ENCODE peak calls at places on chromosomes 1 and 21, in ten cellular contexts. H is A549, J is transverse colon, T is ovary, I is adrenal gland, P is body of pancreas, O is IMR-90, Q is stomach, U is uterus, Y is H1. A is an unnamed sample.

GRCh38 chr1:234613128-234613875 is 3.3 kb upstream of the IRF2BP2 start:
- DNase-seq in Y (no peak), O (peak), Q (no peak), I (no peak), P (no peak), T (no peak), J (peak), U (no peak), H (peak), A (no peak)

GRCh38 chr1:28247603-28248272 is 11.6 kb upstream of the SESN2 start:
- DNase-seq in I (no peak), T (no peak), U (no peak), Q (no peak), Y (no peak), P (no peak), J (peak), H (no peak), O (no peak), A (no peak)

GRCh38 chr1:156004843-156005593 is 15.7 kb downstream of the SSR2 start:
- DNase-seq in P (no peak), J (peak), Q (peak), H (no peak), O (no peak), T (no peak), U (no peak), Y (no peak), I (no peak), A (peak)

GRCh38 chr1:41365772-41366427 is 4.7 kb downstream of the FOXO6 start:
- DNase-seq in J (no peak), U (no peak), H (no peak), O (no peak), P (peak), I (no peak), T (no peak), Y (no peak), Q (peak), A (no peak)

GRCh38 chr1:8015036-8015808 is 10.9 kb downstream of the ERRFI1 start:
- DNase-seq in T (no peak), J (peak), U (peak), Y (no peak), H (peak), Q (no peak), I (no peak), O (peak), P (no peak), A (no peak)

GRCh38 chr1:186102559-186103148 is 272.4 kb downstream of the TPR start:
- DNase-seq in I (peak), P (no peak), H (no peak), O (peak), J (no peak), U (no peak), Q (no peak), T (no peak), Y (no peak), A (no peak)

GRCh38 chr1:229699613-229700242 is 73.7 kb downstream of the URB2 start:
- DNase-seq in P (no peak), T (no peak), H (no peak), Y (no peak), O (no peak), J (no peak), I (no peak), U (no peak), Q (no peak), A (no peak)

GRCh38 chr1:234996245-234996757 is 132.3 kb downstream of the TOMM20 start:
- DNase-seq in Y (no peak), T (no peak), J (no peak), O (no peak), H (no peak), I (peak), P (no peak), Q (no peak), U (no peak), A (no peak)

GRCh38 chr1:34781071-34781843 is at the start of gene GJB3:
- DNase-seq in I (no peak), Q (no peak), T (no peak), H (no peak), Y (no peak), O (no peak), U (no peak), J (peak), P (no peak), A (no peak)

GRCh38 chr1:12230549-12231275 is 882 bp downstream of the VPS13D start:
- DNase-seq in Q (peak), I (peak), H (no peak), P (peak), Y (no peak), U (no peak), J (peak), T (peak), O (no peak), A (peak)

GRCh38 chr1:200665851-200666250 is 3.9 kb downstream of the DDX59 start:
- DNase-seq in P (no peak), U (no peak), O (no peak), Q (no peak), T (no peak), H (no peak), Y (no peak), I (no peak), J (no peak), A (no peak)

GRCh38 chr1:60573726-60574409 is 500.3 kb upstream of the C1orf87 start:
- DNase-seq in J (no peak), T (no peak), Q (no peak), O (no peak), I (no peak), U (no peak), P (no peak), Y (no peak), H (peak), A (peak)

GRCh38 chr1:171581766-171582165 is 40.3 kb upstream of the MYOCOS start:
- DNase-seq in T (no peak), Y (no peak), P (no peak), O (no peak), Q (no peak), J (no peak), H (no peak), U (no peak), I (no peak), A (no peak)

GRCh38 chr1:161298116-161298515 is 11.7 kb downstream of the MPZ start:
- DNase-seq in T (no peak), H (no peak), O (no peak), I (no peak), Q (no peak), J (no peak), Y (no peak), U (no peak), P (no peak), A (no peak)

GRCh38 chr1:70278710-70279109 is 57.5 kb downstream of the SRSF11 start:
- DNase-seq in P (no peak), H (no peak), U (no peak), T (no peak), Q (no peak), Y (no peak), J (no peak), O (no peak), I (no peak), A (no peak)

GRCh38 chr1:30645807-30646206 is 77.6 kb downstream of the MATN1 start:
- DNase-seq in O (peak), Q (no peak), H (no peak), P (no peak), J (no peak), U (no peak), Y (no peak), T (no peak), I (no peak), A (no peak)

GRCh38 chr1:227440167-227440566 is 121.9 kb upstream of the CDC42BPA start:
- DNase-seq in O (no peak), T (no peak), U (no peak), H (no peak), P (no peak), Y (no peak), I (no peak), J (no peak), Q (no peak), A (no peak)

GRCh38 chr1:26320896-26321295 is 3.1 kb downstream of the CD52 start:
- DNase-seq in Q (no peak), I (no peak), O (no peak), T (no peak), U (no peak), J (no peak), H (no peak), P (no peak), Y (no peak), A (no peak)

GRCh38 chr1:26315874-26316850 is 1.6 kb upstream of the CD52 start:
- DNase-seq in H (no peak), T (no peak), U (no peak), I (no peak), O (no peak), Q (no peak), J (no peak), Y (no peak), P (no peak), A (no peak)

GRCh38 chr1:26317143-26317542 is 615 bp upstream of the CD52 start:
- DNase-seq in Q (no peak), I (no peak), P (no peak), J (no peak), H (no peak), Y (no peak), U (no peak), O (no peak), T (no peak), A (no peak)

GRCh38 chr1:26318338-26319064 is 743 bp downstream of the CD52 start:
- DNase-seq in U (no peak), H (no peak), J (peak), O (no peak), Y (no peak), Q (no peak), P (no peak), T (no peak), I (peak), A (peak)

DNA sequence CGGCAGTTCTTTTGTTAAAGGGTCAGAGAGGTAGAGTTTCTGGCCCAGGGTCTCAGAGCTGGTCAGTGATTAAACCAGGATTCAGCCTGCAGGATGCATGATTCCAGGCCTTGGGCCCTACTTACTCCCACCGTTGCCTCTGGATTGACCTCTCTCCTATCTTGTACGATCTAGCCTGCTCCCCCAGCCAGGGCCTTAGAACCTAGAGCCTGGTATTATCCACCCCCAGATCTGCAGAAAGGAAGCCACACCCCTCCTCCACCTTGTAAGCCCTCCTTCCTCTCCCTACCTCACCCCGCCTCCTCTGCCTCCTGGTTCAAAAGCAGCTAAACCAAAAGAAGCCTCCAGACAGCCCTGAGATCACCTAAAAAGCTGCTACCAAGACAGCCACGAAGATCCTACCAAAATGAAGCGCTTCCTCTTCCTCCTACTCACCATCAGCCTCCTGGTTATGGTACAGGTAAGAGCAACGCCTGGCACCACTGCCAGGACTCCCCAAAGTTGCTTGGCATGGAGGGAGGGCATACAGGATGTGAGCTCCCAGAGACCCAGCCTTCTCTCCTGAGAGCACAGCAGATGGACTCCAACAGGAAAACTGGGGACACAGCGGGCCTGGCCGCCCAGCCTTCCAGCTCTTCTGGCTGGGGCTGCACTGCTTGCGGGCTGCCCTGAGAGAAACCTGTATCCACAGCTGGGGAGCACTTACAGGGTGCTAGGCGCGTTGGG is at the start of gene CD52:
- DNase-seq in Q (peak), H (no peak), T (no peak), I (no peak), Y (no peak), J (peak), U (no peak), O (no peak), P (no peak), A (no peak)
- TF ChIP-seq POLR2A in Q (no peak), H (no peak), T (no peak), I (no peak), Y (no peak), J (peak), U (no peak), O (no peak), P (no peak), A (no peak)

DNA sequence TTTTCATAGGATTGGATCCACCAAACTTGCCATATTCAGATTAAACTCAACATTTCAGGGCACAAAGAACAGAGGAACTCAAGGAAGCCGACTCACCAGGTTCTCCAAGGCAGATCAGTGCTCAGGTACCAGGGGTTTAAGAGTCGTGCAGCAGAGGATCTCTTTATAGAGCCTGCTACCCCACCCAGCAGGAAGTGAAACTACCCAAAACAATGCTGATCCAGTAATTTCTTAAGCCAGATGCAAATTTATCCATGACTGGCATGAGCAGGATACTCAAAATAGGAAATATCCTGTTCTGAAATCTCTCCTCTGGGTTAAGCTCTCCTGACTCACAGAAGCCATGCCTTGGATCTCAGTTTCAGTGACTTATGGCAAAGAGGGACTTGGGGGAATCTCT is at the start of gene SPRR2A:
- DNase-seq in J (no peak), T (no peak), Y (no peak), Q (no peak), I (no peak), U (no peak), H (no peak), P (no peak), O (no peak), A (no peak)
- H3K4me3 ChIP-seq in J (no peak), T (no peak), Y (no peak), Q (no peak), I (no peak), U (no peak), H (no peak), P (no peak), O (no peak), A (no peak)

GRCh38 chr1:40096977-40097782 is at the start of gene PPT1:
- DNase-seq in Y (peak), I (peak), H (peak), J (peak), T (peak), U (peak), O (peak), Q (peak), P (peak), A (peak)
- TF ChIP-seq POLR2A in Y (peak), I (peak), H (peak), J (peak), T (no peak), U (peak), O (peak), Q (no peak), P (peak), A (no peak)

GRCh38 chr21:36478941-36479340 is 981 bp downstream of the CLDN14 start:
- DNase-seq in P (no peak), Y (no peak), H (peak), I (no peak), U (no peak), O (no peak), J (no peak), T (no peak), Q (no peak), A (no peak)
- H3K4me3 ChIP-seq in P (no peak), Y (no peak), H (no peak), I (no peak), U (no peak), O (no peak), J (no peak), T (no peak), Q (no peak), A (no peak)

GRCh38 chr1:116242741-116243140 is 130.3 kb upstream of the ATP1A1 start:
- DNase-seq in H (no peak), Y (no peak), J (peak), Q (peak), T (no peak), I (no peak), P (peak), O (no peak), U (no peak), A (no peak)

GRCh38 chr1:116243673-116244101 is 129.4 kb upstream of the ATP1A1 start:
- DNase-seq in P (no peak), J (no peak), T (no peak), Y (no peak), Q (peak), I (no peak), U (no peak), O (no peak), H (no peak), A (peak)

DNA sequence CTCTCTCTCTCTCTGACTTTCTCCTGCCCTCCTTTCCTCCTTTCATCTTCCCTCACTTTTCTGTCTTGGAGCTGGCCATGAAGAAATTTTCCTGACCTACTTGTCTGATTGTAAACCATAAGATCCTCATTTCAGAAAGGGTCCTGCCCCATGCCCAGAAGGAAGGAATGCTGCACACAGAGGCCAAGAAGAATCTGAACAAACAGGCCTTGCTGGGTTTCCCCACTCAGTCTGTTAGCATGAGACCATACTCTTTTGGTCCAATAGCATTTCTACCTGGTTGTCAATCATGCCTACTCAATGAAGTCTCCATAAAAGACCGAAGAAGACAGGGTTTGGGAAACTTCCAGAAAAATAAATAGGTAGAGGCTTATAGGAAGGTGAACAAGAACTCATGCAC is 128.7 kb downstream of the MAB21L3 start:
- DNase-seq in Q (no peak), H (no peak), P (no peak), T (no peak), U (no peak), J (no peak), O (no peak), I (no peak), Y (no peak), A (no peak)
- TF ChIP-seq POLR2A in Q (no peak), H (no peak), P (no peak), T (no peak), U (no peak), J (no peak), O (no peak), I (no peak), Y (no peak), A (no peak)

GRCh38 chr1:21652101-21652936 is 16.8 kb downstream of the RAP1GAP start:
- DNase-seq in J (no peak), T (no peak), Q (no peak), U (no peak), O (no peak), Y (no peak), I (no peak), H (no peak), P (peak), A (no peak)
- H3K4me3 ChIP-seq in J (no peak), T (peak), Q (peak), U (peak), O (no peak), Y (peak), I (no peak), H (peak), P (no peak), A (peak)

DNA sequence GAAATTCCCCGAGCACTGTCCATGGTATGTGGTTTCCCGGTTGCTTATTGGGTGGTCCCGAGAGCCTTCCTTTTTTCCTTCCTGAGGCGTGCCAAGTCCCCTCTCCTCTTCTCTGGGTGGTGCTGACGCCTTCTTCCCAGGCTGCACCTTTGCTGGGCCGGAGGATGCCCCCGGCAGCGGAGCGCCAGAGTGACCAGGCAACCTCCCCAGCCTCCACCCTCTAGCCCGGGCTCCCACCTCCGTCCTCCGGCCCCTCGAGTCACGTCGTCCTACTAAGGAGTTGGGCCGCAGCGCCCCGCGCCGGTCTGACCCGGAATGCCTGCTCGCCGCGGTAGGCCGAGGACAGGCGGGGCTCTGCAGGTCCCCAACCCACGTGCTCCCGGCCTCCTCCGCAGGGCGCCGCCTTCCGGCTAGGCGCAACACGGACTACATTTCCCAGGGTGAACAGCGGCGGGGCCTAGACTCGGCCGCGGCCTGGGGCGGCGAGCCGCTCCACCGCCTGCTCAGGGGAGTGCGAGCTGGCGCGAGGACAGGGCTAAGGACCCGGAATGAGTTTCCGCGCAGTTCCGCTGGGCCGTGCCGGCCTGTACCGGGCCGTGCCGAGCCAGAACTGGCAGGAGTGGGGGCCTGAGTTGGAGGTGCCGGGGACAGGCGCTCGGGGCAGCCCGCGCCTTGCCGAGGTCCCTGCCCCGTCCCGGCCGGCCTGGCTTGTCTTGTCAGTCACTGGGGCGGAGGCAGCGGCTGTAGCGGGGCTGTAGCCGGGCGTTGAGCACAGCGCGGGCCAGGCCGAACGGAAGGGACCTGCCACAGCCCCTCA is at the start of gene IPO13:
- DNase-seq in J (peak), U (peak), I (peak), Y (peak), H (peak), T (peak), P (peak), Q (peak), O (peak), A (peak)
- TF ChIP-seq POLR2A in J (peak), U (no peak), I (peak), Y (no peak), H (peak), T (peak), P (peak), Q (no peak), O (peak), A (no peak)

DNA sequence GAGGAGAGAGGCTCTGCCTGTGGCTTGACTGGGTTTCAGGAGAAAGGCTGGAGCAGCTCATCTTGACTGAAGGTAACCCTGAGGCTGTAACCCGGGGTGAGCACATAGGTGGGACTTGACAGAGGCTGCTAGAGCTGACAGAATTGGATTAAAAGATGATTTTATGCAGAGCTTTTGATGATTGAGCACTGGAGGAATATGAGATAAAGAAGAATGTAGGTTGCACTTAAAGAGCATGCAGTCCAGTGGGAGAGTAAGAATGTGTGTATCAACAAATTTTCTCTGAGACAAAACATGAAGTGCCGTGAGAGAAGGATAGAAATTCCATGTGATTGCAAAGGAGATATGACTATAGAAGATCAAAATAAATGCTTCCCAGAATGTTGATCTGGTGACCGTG is 17.4 kb downstream of the LAMC1 start:
- DNase-seq in P (no peak), H (no peak), I (no peak), T (no peak), J (no peak), O (no peak), Q (no peak), Y (no peak), U (no peak), A (no peak)
- H3K4me3 ChIP-seq in P (no peak), H (no peak), I (no peak), T (no peak), J (no peak), O (no peak), Q (no peak), Y (no peak), U (no peak), A (no peak)

A was measured in upper lobe of left lung.